ENCODE peak calls at places on chromosomes 11 and 22, in nine cellular contexts. C, H, J, M, U, P, Z, T and W are unnamed samples.

GRCh38 chr11:9139628-9140357 is 48.4 kb upstream of the SCUBE2 start:
- DNase-seq in Z (no peak), T (no peak), U (no peak), J (no peak), M (no peak), C (no peak), H (no peak), P (no peak), W (no peak)

GRCh38 chr11:76623171-76623883 is 47.2 kb downstream of the LRRC32 start:
- DNase-seq in H (no peak), Z (no peak), T (no peak), M (peak), C (peak), P (peak), U (no peak), J (peak), W (peak)

GRCh38 chr11:100929377-100929776 is 200.2 kb downstream of the PGR start:
- DNase-seq in P (no peak), U (no peak), Z (no peak), J (peak), T (no peak), H (no peak), C (peak), M (peak), W (peak)

GRCh38 chr11:107545101-107545514 is 20.4 kb downstream of the ALKBH8 start:
- DNase-seq in T (no peak), J (peak), P (no peak), Z (no peak), H (no peak), C (peak), U (no peak), M (peak), W (peak)

GRCh38 chr11:64019106-64020031 is 16.4 kb upstream of the FLRT1 start:
- DNase-seq in P (no peak), U (no peak), T (no peak), C (no peak), H (peak), M (no peak), J (no peak), Z (no peak), W (no peak)

GRCh38 chr11:61494341-61495038 is 14.1 kb upstream of the LRRC10B start:
- DNase-seq in Z (no peak), J (no peak), M (no peak), H (peak), C (peak), U (no peak), P (no peak), T (no peak), W (no peak)

GRCh38 chr11:128621491-128622136 is 34.3 kb upstream of the ETS1 start:
- DNase-seq in Z (no peak), P (peak), T (no peak), H (peak), U (peak), J (peak), M (peak), C (peak), W (peak)

GRCh38 chr11:27215471-27216267 is 147.3 kb downstream of the CCDC34 start:
- DNase-seq in T (peak), C (no peak), U (peak), M (no peak), J (no peak), P (no peak), Z (no peak), H (peak), W (peak)

GRCh38 chr11:33689089-33689488 is 11.5 kb downstream of the C11orf91 start:
- DNase-seq in Z (no peak), J (peak), U (no peak), P (no peak), M (no peak), C (peak), H (no peak), T (no peak), W (no peak)

GRCh38 chr11:106763516-106763915 is 254.8 kb downstream of the GUCY1A2 start:
- DNase-seq in T (no peak), Z (no peak), U (no peak), C (peak), J (no peak), M (no peak), P (no peak), H (no peak), W (peak)

GRCh38 chr11:94751806-94752205 is 16.4 kb upstream of the AMOTL1 start:
- DNase-seq in M (no peak), H (no peak), U (no peak), P (no peak), C (no peak), Z (no peak), J (no peak), T (no peak), W (no peak)

GRCh38 chr11:12859872-12860657 is 149.1 kb upstream of the RASSF10 start:
- DNase-seq in T (no peak), H (no peak), U (no peak), J (no peak), Z (no peak), P (no peak), M (no peak), C (no peak), W (no peak)

GRCh38 chr11:95154514-95154913 is 64.9 kb downstream of the ENDOD1 start:
- DNase-seq in P (no peak), M (no peak), J (peak), U (no peak), T (peak), Z (no peak), C (peak), H (peak), W (no peak)

GRCh38 chr11:122775675-122776271 is 62.5 kb upstream of the CRTAM start:
- DNase-seq in T (no peak), H (no peak), J (no peak), C (no peak), M (no peak), Z (no peak), P (no peak), U (no peak), W (no peak)

GRCh38 chr11:94196363-94196762 is 67.7 kb downstream of the PANX1 start:
- DNase-seq in C (peak), P (no peak), J (peak), T (no peak), Z (no peak), U (no peak), H (no peak), M (no peak), W (no peak)

GRCh38 chr11:77636738-77637344 is 753 bp downstream of the CLNS1A start:
- DNase-seq in Z (no peak), H (no peak), T (no peak), C (no peak), U (no peak), J (no peak), M (no peak), P (no peak), W (no peak)

GRCh38 chr22:48282804-48283203 is 1520.4 kb downstream of the TBC1D22A start:
- DNase-seq in M (no peak), Z (no peak), U (no peak), C (no peak), P (no peak), H (no peak), T (no peak), J (no peak), W (no peak)

GRCh38 chr11:65434667-65435179 is 12.1 kb downstream of the NEAT1 start:
- DNase-seq in J (no peak), C (peak), T (no peak), H (no peak), M (no peak), P (peak), U (no peak), Z (no peak), W (no peak)

GRCh38 chr11:98772799-98773198 is 247.9 kb upstream of the CNTN5 start:
- DNase-seq in P (no peak), J (no peak), H (no peak), M (no peak), U (no peak), Z (no peak), T (no peak), C (no peak), W (no peak)

GRCh38 chr11:118180300-118180703 is 3.9 kb upstream of the SCN2B start:
- DNase-seq in Z (no peak), T (no peak), J (peak), H (peak), C (peak), U (peak), P (peak), M (no peak), W (peak)

GRCh38 chr22:23820748-23821211 is 18.0 kb downstream of the DERL3 start:
- DNase-seq in Z (no peak), P (no peak), T (no peak), M (no peak), H (no peak), C (no peak), J (no peak), U (no peak), W (no peak)

GRCh38 chr11:15935370-15935769 is 421.0 kb downstream of the SOX6 start:
- DNase-seq in C (no peak), P (no peak), Z (no peak), T (no peak), H (no peak), J (no peak), M (no peak), U (no peak), W (no peak)

GRCh38 chr11:57983211-57983610 is 40.5 kb upstream of the OR9Q1 start:
- DNase-seq in H (no peak), Z (no peak), T (no peak), M (no peak), U (no peak), C (no peak), J (no peak), P (no peak), W (no peak)

GRCh38 chr22:40218723-40219294 is 41.1 kb downstream of the TNRC6B start:
- DNase-seq in J (no peak), Z (no peak), P (no peak), C (no peak), H (no peak), T (peak), M (no peak), U (no peak), W (no peak)

GRCh38 chr22:24810043-24810749 is 4.2 kb downstream of the SGSM1 start:
- DNase-seq in T (no peak), P (no peak), Z (no peak), U (no peak), J (no peak), C (no peak), H (peak), M (no peak), W (no peak)

GRCh38 chr22:49426098-49426497 is 401.6 kb downstream of the BRD1 start:
- DNase-seq in T (no peak), Z (no peak), H (no peak), U (no peak), P (no peak), J (no peak), C (no peak), M (no peak), W (no peak)

GRCh38 chr22:26027341-26027740 is 141.9 kb upstream of the SEZ6L start:
- DNase-seq in H (no peak), C (no peak), M (no peak), J (no peak), Z (no peak), U (no peak), T (no peak), P (no peak), W (no peak)

GRCh38 chr22:19723165-19723989 is at the start of gene GP1BB:
- DNase-seq in T (peak), H (peak), P (no peak), U (no peak), Z (no peak), C (no peak), J (no peak), M (peak), W (peak)

GRCh38 chr11:35588627-35589026 is 29.6 kb upstream of the FJX1 start:
- DNase-seq in H (no peak), P (peak), J (peak), T (no peak), C (peak), M (peak), Z (no peak), U (no peak), W (peak)

GRCh38 chr11:131924001-131924400 is 553.6 kb downstream of the NTM start:
- DNase-seq in P (no peak), T (no peak), U (no peak), Z (no peak), M (peak), H (no peak), C (no peak), J (no peak), W (no peak)

GRCh38 chr11:77086521-77087472 is 15.8 kb upstream of the OMP start:
- DNase-seq in C (no peak), U (no peak), H (no peak), T (peak), M (no peak), Z (no peak), P (no peak), J (no peak), W (no peak)

GRCh38 chr22:39721456-39722325 is 151.1 kb downstream of the CACNA1I start:
- DNase-seq in U (no peak), J (no peak), H (no peak), C (no peak), Z (no peak), P (no peak), M (no peak), T (no peak), W (no peak)

GRCh38 chr11:105168457-105168856 is 28.9 kb upstream of the CARD18 start:
- DNase-seq in P (no peak), M (no peak), H (no peak), T (no peak), U (no peak), J (peak), C (no peak), Z (no peak), W (peak)

GRCh38 chr11:16261836-16262644 is 94.3 kb downstream of the SOX6 start:
- DNase-seq in C (no peak), J (no peak), Z (no peak), P (no peak), T (no peak), U (no peak), M (no peak), H (no peak), W (no peak)

GRCh38 chr11:61698173-61698965 is 18.2 kb downstream of the DAGLA start:
- DNase-seq in C (peak), P (no peak), Z (no peak), M (no peak), T (no peak), J (no peak), U (no peak), H (no peak), W (no peak)

GRCh38 chr22:39821008-39821407 is 72.6 kb downstream of the ENTHD1 start:
- DNase-seq in C (no peak), H (no peak), Z (no peak), P (no peak), T (no peak), J (no peak), M (no peak), U (no peak), W (no peak)

GRCh38 chr11:868802-869201 is 26.1 kb downstream of the TSPAN4 start:
- DNase-seq in C (no peak), M (no peak), H (no peak), T (no peak), J (no peak), U (no peak), P (no peak), Z (no peak), W (no peak)

GRCh38 chr11:14905104-14906033 is 13.3 kb upstream of the CYP2R1 start:
- DNase-seq in J (no peak), T (peak), Z (no peak), M (no peak), H (peak), C (peak), U (peak), P (peak), W (peak)

GRCh38 chr11:28400236-28401100 is 292.3 kb downstream of the METTL15 start:
- DNase-seq in H (no peak), U (no peak), T (no peak), M (peak), C (peak), J (peak), Z (no peak), P (no peak), W (peak)

DNA sequence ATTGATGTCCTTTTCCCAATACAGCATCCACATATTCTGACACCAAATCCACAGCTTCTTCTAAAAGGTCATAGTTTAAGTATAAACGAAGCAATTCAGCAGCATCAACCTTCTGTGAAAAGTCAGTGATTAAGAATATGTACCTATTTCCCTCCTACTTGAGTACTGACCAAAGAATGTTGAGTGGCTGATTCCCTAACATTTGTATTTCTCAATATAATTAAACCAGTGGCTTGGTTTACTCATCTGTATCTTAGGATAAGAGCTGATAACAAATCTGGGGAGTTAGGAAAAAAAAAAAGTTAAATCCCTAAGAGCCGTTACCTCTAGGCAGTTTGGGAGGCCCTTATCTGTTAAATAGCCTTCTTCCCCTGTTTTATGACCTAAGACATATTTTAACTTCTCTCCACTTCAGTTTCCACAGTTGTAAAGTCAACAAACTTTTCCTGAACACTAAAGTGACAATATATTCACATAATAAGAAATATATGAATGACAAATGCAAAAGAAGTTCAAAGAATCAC is 16.0 kb upstream of the FNBP4 start:
- DNase-seq in U (no peak), H (no peak), P (no peak), Z (no peak), T (no peak), J (no peak), C (no peak), M (no peak), W (no peak)
- H3K27ac ChIP-seq in U (no peak), H (no peak), P (peak), Z (no peak), T (no peak), J (no peak), C (no peak), M (no peak), W (no peak)

GRCh38 chr22:35450824-35451541 is 51.0 kb downstream of the MCM5 start:
- DNase-seq in J (no peak), T (no peak), H (no peak), U (no peak), Z (no peak), C (no peak), P (no peak), M (no peak), W (no peak)
- H3K27ac ChIP-seq in J (no peak), T (no peak), H (no peak), U (no peak), Z (peak), C (no peak), P (no peak), M (no peak), W (no peak)

GRCh38 chr22:21691773-21692172 is 26.0 kb downstream of the PPIL2 start:
- DNase-seq in J (no peak), Z (no peak), T (no peak), M (no peak), U (no peak), P (no peak), H (no peak), C (no peak), W (no peak)
- H3K27ac ChIP-seq in J (no peak), Z (no peak), T (no peak), M (no peak), U (no peak), P (no peak), H (no peak), C (no peak), W (no peak)

DNA sequence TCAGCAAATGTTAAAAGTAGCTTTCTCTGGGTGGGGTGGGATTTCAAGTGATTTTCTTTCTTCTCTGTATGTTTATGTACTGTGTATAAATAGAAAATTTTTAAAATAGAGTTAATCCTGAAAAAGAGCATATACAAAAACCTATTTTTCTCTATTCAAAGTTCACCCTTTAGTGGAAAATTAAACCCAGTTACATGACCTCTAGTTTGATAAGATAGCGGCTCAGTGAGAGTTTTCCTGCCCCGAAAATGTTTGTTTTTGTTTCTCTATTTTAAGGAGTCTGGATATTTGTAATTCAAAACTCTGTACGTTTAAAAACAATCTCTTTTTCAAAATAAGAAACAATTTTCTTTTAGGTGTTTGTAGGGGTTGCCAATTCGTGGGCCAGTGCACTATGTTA is 42.1 kb upstream of the PITPNB start:
- DNase-seq in M (no peak), C (no peak), T (no peak), H (no peak), Z (no peak), P (no peak), J (no peak), U (no peak), W (no peak)
- H3K27ac ChIP-seq in M (no peak), C (no peak), T (no peak), H (no peak), Z (no peak), P (no peak), J (no peak), U (no peak), W (no peak)

DNA sequence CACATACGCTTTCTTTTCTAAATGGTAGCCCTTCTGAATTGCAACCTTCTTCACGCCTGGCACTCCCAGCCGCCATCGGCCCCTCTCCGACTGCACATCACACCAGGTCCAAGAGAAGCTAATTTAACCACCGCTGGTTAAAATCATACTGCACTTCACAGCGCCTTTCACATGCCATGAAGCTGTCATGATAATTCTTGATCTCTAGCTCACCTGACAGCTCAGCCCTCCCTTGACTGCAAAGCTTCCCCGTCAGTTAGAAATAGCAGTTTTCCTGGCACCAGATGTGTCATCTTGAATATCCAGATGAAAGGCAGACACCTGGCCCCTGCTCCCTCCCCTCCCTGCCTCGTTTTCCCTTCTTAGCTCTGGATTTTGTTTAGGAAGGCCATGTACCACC is 101.4 kb downstream of the ARL14EP start:
- DNase-seq in H (peak), C (no peak), M (no peak), J (no peak), P (no peak), T (no peak), U (no peak), Z (no peak), W (no peak)
- H3K27ac ChIP-seq in H (no peak), C (no peak), M (no peak), J (no peak), P (no peak), T (no peak), U (no peak), Z (no peak), W (no peak)

GRCh38 chr11:126426126-126426525 is 70.6 kb downstream of the ST3GAL4 start:
- DNase-seq in T (peak), P (no peak), H (no peak), U (no peak), Z (no peak), J (peak), C (no peak), M (no peak), W (no peak)

GRCh38 chr11:126423154-126423553 is 67.7 kb downstream of the ST3GAL4 start:
- DNase-seq in P (no peak), C (no peak), T (peak), Z (no peak), M (no peak), J (no peak), U (no peak), H (no peak), W (no peak)

GRCh38 chr11:126424471-126425039 is 69.1 kb downstream of the ST3GAL4 start:
- DNase-seq in J (no peak), H (no peak), M (no peak), C (no peak), P (no peak), U (no peak), Z (no peak), T (no peak), W (no peak)

GRCh38 chr11:126422446-126422845 is 67.0 kb downstream of the ST3GAL4 start:
- DNase-seq in U (no peak), H (no peak), T (no peak), J (no peak), P (no peak), M (no peak), C (no peak), Z (no peak), W (no peak)

DNA sequence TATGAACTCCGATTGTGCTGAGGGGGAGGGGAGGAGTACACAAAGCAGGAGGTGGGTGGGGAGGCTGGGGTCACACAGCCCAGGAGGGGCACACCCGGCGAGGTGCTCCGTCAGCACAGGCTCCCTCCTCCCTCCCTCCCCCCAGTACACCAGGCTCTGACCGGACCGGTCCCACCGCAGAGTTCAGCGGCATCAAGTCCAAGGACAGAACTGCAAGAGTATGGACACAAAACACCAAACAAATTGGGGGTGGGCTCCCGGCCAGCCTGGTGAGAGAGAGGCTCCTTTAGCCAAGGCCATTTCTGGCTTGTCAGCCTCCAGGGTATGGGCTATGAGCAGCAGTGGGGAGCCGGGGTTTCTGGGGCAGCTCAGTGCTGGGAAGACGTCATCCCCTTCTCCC is 68.3 kb downstream of the ST3GAL4 start:
- DNase-seq in H (no peak), U (no peak), C (no peak), T (no peak), Z (no peak), M (no peak), J (no peak), P (no peak), W (no peak)
- H3K27ac ChIP-seq in H (no peak), U (no peak), C (no peak), T (peak), Z (no peak), M (no peak), J (no peak), P (peak), W (no peak)